ENCODE peak calls at places on chromosomes 1 and 21, in six cellular contexts. P, F, D, A, V and Z are unnamed samples. For H3K9me3, the result is how much of the 10 kb centered on the place peaks cover.

GRCh38 chr1:200740291-200741212 is 1.9 kb downstream of the CAMSAP2 start:
- DNase-seq in P (no peak), F (no peak), D (no peak), A (peak), V (no peak), Z (no peak)

GRCh38 chr1:240794061-240794843 is 182.3 kb upstream of the GREM2 start:
- DNase-seq in P (no peak), F (no peak), D (no peak), A (no peak), V (no peak), Z (no peak)

GRCh38 chr1:32339363-32339978 is 3.4 kb upstream of the MARCKSL1 start:
- DNase-seq in P (no peak), F (no peak), D (no peak), A (peak), V (no peak), Z (no peak)

GRCh38 chr1:233251321-233251720 is 44.2 kb downstream of the PCNX2 start:
- DNase-seq in P (no peak), F (no peak), D (no peak), A (no peak), V (no peak), Z (no peak)

GRCh38 chr1:74470262-74470661 is 42.1 kb downstream of the LRRC53 start:
- DNase-seq in P (no peak), F (no peak), D (no peak), A (no peak), V (no peak), Z (no peak)

GRCh38 chr1:16915627-16915973 is 6.1 kb upstream of the CROCC start:
- DNase-seq in P (no peak), F (no peak), D (no peak), A (no peak), V (no peak), Z (no peak)

GRCh38 chr1:161502181-161502580 is 3.1 kb upstream of the FCGR2A start:
- DNase-seq in P (no peak), F (no peak), D (no peak), A (no peak), V (no peak), Z (no peak)

GRCh38 chr1:40848530-40849189 is 13.5 kb downstream of the CITED4 start:
- DNase-seq in P (peak), F (no peak), D (peak), A (peak), V (peak), Z (peak)

GRCh38 chr1:18947570-18947969 is 8.9 kb downstream of the IFFO2 start:
- DNase-seq in P (no peak), F (no peak), D (no peak), A (no peak), V (no peak), Z (no peak)

GRCh38 chr1:165134431-165134830 is 222.1 kb downstream of the LMX1A start:
- DNase-seq in P (no peak), F (no peak), D (no peak), A (no peak), V (no peak), Z (no peak)

GRCh38 chr1:117067528-117068370 is 7.6 kb downstream of the TTF2 start:
- DNase-seq in P (peak), F (no peak), D (peak), A (peak), V (no peak), Z (peak)

GRCh38 chr21:29501451-29501850 is 202.7 kb downstream of the BACH1 start:
- DNase-seq in P (no peak), F (no peak), D (no peak), A (peak), V (no peak), Z (no peak)

GRCh38 chr1:229280037-229280828 is 9.3 kb downstream of the RAB4A start:
- DNase-seq in P (no peak), F (no peak), D (no peak), A (no peak), V (no peak), Z (no peak)

GRCh38 chr1:236489710-236490377 is 33.9 kb upstream of the LGALS8 start:
- DNase-seq in P (peak), F (no peak), D (peak), A (peak), V (no peak), Z (peak)

GRCh38 chr21:46639489-46640386 is 4.3 kb downstream of the PRMT2 start:
- DNase-seq in P (no peak), F (no peak), D (no peak), A (peak), V (no peak), Z (no peak)

GRCh38 chr1:149963358-149963757 is 26.7 kb upstream of the MTMR11 start:
- DNase-seq in P (no peak), F (no peak), D (no peak), A (no peak), V (no peak), Z (no peak)

GRCh38 chr1:179251675-179252074 is 22.2 kb upstream of the ABL2 start:
- DNase-seq in P (no peak), F (no peak), D (no peak), A (peak), V (no peak), Z (no peak)

GRCh38 chr1:112718691-112719418 is 3.7 kb upstream of the PPM1J start:
- DNase-seq in P (peak), F (peak), D (no peak), A (peak), V (peak), Z (peak)

GRCh38 chr21:28127390-28127789 is 865.3 kb downstream of the LTN1 start:
- DNase-seq in P (no peak), F (no peak), D (no peak), A (peak), V (no peak), Z (no peak)

GRCh38 chr1:91546876-91547275 is 46.2 kb downstream of the CDC7 start:
- DNase-seq in P (no peak), F (no peak), D (no peak), A (no peak), V (no peak), Z (no peak)

GRCh38 chr1:40404670-40405462 is 31.3 kb downstream of the SMAP2 start:
- DNase-seq in P (peak), F (no peak), D (peak), A (peak), V (no peak), Z (no peak)

GRCh38 chr1:14996133-14997050 is 157.2 kb upstream of the TMEM51 start:
- DNase-seq in P (no peak), F (no peak), D (peak), A (peak), V (no peak), Z (no peak)

GRCh38 chr1:72777918-72778317 is 495.6 kb upstream of the NEGR1 start:
- DNase-seq in P (no peak), F (no peak), D (no peak), A (no peak), V (no peak), Z (no peak)

GRCh38 chr1:21216835-21217811 is 40.4 kb upstream of the EIF4G3 start:
- DNase-seq in P (peak), F (no peak), D (peak), A (peak), V (peak), Z (peak)

GRCh38 chr21:42405064-42406059 is 1.7 kb downstream of the UBASH3A start:
- DNase-seq in P (no peak), F (no peak), D (no peak), A (no peak), V (no peak), Z (no peak)

GRCh38 chr1:186997877-186998276 is 169.1 kb downstream of the PLA2G4A start:
- DNase-seq in P (no peak), F (no peak), D (no peak), A (no peak), V (no peak), Z (no peak)

GRCh38 chr1:229991104-229991513 is 75.9 kb upstream of the GALNT2 start:
- DNase-seq in P (no peak), F (no peak), D (no peak), A (no peak), V (no peak), Z (no peak)

GRCh38 chr21:45455321-45456013 is 50.5 kb downstream of the COL18A1 start:
- DNase-seq in P (no peak), F (no peak), D (no peak), A (peak), V (no peak), Z (no peak)

GRCh38 chr1:56591909-56592308 is 12.5 kb upstream of the PLPP3 start:
- DNase-seq in P (no peak), F (no peak), D (no peak), A (no peak), V (no peak), Z (no peak)

GRCh38 chr1:174519845-174520244 is 72.1 kb downstream of the GPR52 start:
- DNase-seq in P (no peak), F (no peak), D (no peak), A (no peak), V (no peak), Z (no peak)

GRCh38 chr1:193957556-193958095 is 771.2 kb upstream of the B3GALT2 start:
- DNase-seq in P (no peak), F (no peak), D (no peak), A (no peak), V (no peak), Z (no peak)

GRCh38 chr1:203351037-203351625 is at the start of gene FMOD:
- DNase-seq in P (peak), F (peak), D (no peak), A (peak), V (peak), Z (peak)

GRCh38 chr1:7703321-7704213 is 67.5 kb upstream of the VAMP3 start:
- DNase-seq in P (peak), F (no peak), D (no peak), A (no peak), V (no peak), Z (no peak)

GRCh38 chr1:80882552-80882951 is 918.2 kb upstream of the ADGRL2 start:
- DNase-seq in P (no peak), F (no peak), D (no peak), A (peak), V (no peak), Z (no peak)

GRCh38 chr1:147741075-147741474 is 19.3 kb downstream of the GJA5 start:
- DNase-seq in P (no peak), F (no peak), D (no peak), A (no peak), V (no peak), Z (no peak)

GRCh38 chr1:1132928-1133750 is 17.2 kb upstream of the C1orf159 start:
- DNase-seq in P (peak), F (no peak), D (no peak), A (peak), V (peak), Z (peak)

GRCh38 chr1:22142315-22143064 is 407 bp downstream of the WNT4 start:
- DNase-seq in P (no peak), F (no peak), D (no peak), A (no peak), V (no peak), Z (peak)

GRCh38 chr1:17885663-17886062 is 130.5 kb downstream of the ACTL8 start:
- DNase-seq in P (no peak), F (peak), D (no peak), A (no peak), V (no peak), Z (no peak)

GRCh38 chr1:66925558-66925910 is 744 bp downstream of the MIER1 start:
- DNase-seq in P (no peak), F (no peak), D (no peak), A (no peak), V (no peak), Z (no peak)

GRCh38 chr1:199510314-199510713 is 517.2 kb upstream of the NR5A2 start:
- DNase-seq in P (no peak), F (no peak), D (no peak), A (no peak), V (no peak), Z (no peak)
- H3K9me3 ChIP-seq in P (under half), F (under half), D (under half), A (under half), V (under half), Z (under half)

GRCh38 chr1:208218237-208219097 is 25.7 kb downstream of the PLXNA2 start:
- DNase-seq in P (no peak), F (no peak), D (no peak), A (no peak), V (no peak), Z (no peak)

GRCh38 chr1:208221291-208221622 is 22.9 kb downstream of the PLXNA2 start:
- DNase-seq in P (no peak), F (no peak), D (no peak), A (no peak), V (no peak), Z (no peak)

GRCh38 chr1:208217774-208218173 is 26.4 kb downstream of the PLXNA2 start:
- DNase-seq in P (no peak), F (no peak), D (no peak), A (no peak), V (no peak), Z (no peak)

GRCh38 chr1:208219098-208219658 is 25.0 kb downstream of the PLXNA2 start:
- DNase-seq in P (no peak), F (no peak), D (no peak), A (no peak), V (no peak), Z (no peak)

GRCh38 chr1:208219659-208220282 is 24.4 kb downstream of the PLXNA2 start:
- DNase-seq in P (no peak), F (no peak), D (no peak), A (peak), V (no peak), Z (no peak)
- TF ChIP-seq POLR2A in P (no peak), F (no peak), D (no peak), A (no peak), V (no peak), Z (no peak)

GRCh38 chr1:3408751-3409266 is 45.7 kb upstream of the ARHGEF16 start:
- DNase-seq in P (no peak), F (no peak), D (no peak), A (no peak), V (no peak), Z (no peak)
- H3K9me3 ChIP-seq in P (under half), F (under half), D (under half), A (under half), V (under half), Z (under half)

GRCh38 chr21:35036521-35037383 is 12.3 kb downstream of the RUNX1 start:
- DNase-seq in P (no peak), F (no peak), D (no peak), A (no peak), V (no peak), Z (no peak)

GRCh38 chr21:35037384-35038105 is 11.6 kb downstream of the RUNX1 start:
- DNase-seq in P (no peak), F (no peak), D (no peak), A (no peak), V (no peak), Z (no peak)

GRCh38 chr21:35041122-35041521 is 8.0 kb downstream of the RUNX1 start:
- DNase-seq in P (no peak), F (no peak), D (no peak), A (no peak), V (no peak), Z (no peak)

GRCh38 chr21:35038772-35039145 is 10.3 kb downstream of the RUNX1 start:
- DNase-seq in P (no peak), F (no peak), D (no peak), A (no peak), V (no peak), Z (no peak)

GRCh38 chr21:35039595-35040291 is 9.4 kb downstream of the RUNX1 start:
- DNase-seq in P (no peak), F (no peak), D (no peak), A (no peak), V (no peak), Z (no peak)
- TF ChIP-seq POLR2A in P (no peak), F (no peak), D (no peak), A (no peak), V (no peak), Z (no peak)

GRCh38 chr1:115461526-115461925 is 123.5 kb upstream of the NGF start:
- DNase-seq in P (no peak), F (no peak), D (no peak), A (no peak), V (no peak), Z (no peak)
- H3K9me3 ChIP-seq in P (under half), F (under half), D (under half), A (under half), V (under half), Z (under half)

DNA sequence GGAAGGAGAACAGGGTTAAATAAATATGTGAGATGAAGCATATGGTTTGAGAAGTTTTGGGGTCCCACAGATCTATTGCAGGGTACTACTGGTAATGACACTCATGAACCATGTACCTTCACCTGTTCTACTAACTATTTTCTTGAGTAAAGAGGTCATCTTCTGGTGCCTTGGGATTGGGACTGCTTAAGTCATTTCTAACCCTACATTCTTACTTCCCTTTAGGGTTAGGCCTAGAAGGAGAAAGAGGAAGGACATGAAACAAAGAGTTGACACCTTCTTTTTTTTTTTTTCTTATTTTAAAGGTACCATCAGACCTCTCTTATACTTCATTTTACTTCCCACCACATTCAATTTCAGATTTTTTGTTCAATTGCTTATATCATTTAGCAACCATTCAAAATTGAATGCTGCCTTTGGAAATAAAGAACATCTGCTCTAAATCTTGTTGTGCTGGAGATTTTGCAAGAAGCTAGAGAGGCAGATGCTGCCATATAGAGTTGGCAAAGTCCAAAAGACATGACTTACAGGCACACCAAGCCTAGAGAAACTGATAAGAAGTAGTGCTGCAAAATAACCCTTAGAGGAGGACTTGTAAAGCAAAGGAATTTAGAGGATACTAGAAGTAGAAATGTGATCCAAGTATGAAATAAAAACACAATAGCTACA is 374.4 kb upstream of the ST6GALNAC5 start:
- DNase-seq in P (no peak), F (no peak), D (no peak), A (no peak), V (no peak), Z (no peak)
- TF ChIP-seq POLR2A in P (no peak), F (no peak), D (no peak), A (no peak), V (no peak), Z (no peak)

DNA sequence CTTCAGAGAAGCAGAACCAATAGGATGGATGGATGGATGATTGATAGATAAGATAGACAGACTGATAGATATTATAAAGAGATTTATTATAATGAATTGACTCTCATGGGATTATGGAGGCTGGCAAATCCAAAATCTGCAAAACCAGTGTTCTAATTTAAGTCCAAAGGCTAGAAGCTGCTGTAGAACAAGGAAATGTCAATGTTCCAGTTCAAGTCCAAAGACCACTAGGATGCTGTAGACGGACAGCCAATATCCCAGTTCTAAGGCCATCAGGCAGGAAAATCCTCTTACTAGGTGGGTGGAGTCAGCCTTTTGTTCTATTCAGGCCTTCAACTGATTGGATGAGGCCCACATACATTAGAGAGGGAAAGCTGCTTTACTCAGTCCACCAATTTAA is 4.1 kb upstream of the SLC44A3 start:
- DNase-seq in P (no peak), F (no peak), D (no peak), A (no peak), V (no peak), Z (no peak)
- H3K9me3 ChIP-seq in P (under half), F (under half), D (under half), A (under half), V (under half), Z (under half)